ENCODE peak calls at places on chromosomes 12 and 14, in seven cellular contexts. One of them, this sample, is unnamed.

GRCh38 chr14:31206536-31207286 is 882 bp downstream of the HECTD1 start:
- DNase-seq in psoas muscle: no peak
- DNase-seq in SK-N-SH: peak; percentile 66
- DNase-seq in GM23338: peak; percentile 59
- DNase-seq in stomach: peak; percentile 50
- DNase-seq in IMR-90: no peak
- DNase-seq in fibroblast of lung: peak; percentile 39
- DNase-seq in this sample: no peak

GRCh38 chr14:36625014-36625413 is 36.6 kb upstream of the PAX9 start:
- DNase-seq in stomach: no peak
- DNase-seq in IMR-90: no peak
- DNase-seq in psoas muscle: no peak
- DNase-seq in fibroblast of lung: no peak
- DNase-seq in SK-N-SH: no peak
- DNase-seq in GM23338: no peak
- DNase-seq in this sample: no peak

GRCh38 chr12:15581006-15581405 is 208.2 kb downstream of the EPS8 start:
- DNase-seq in SK-N-SH: no peak
- DNase-seq in psoas muscle: no peak
- DNase-seq in fibroblast of lung: no peak
- DNase-seq in stomach: no peak
- DNase-seq in GM23338: peak; percentile 48
- DNase-seq in IMR-90: peak; percentile 53
- DNase-seq in this sample: no peak

GRCh38 chr14:24332094-24332983 is 2.5 kb downstream of the ADCY4 start:
- DNase-seq in GM23338: peak; percentile 91
- DNase-seq in SK-N-SH: peak; percentile 94
- DNase-seq in psoas muscle: peak; percentile 75
- DNase-seq in stomach: peak; percentile 82
- DNase-seq in IMR-90: peak; percentile 52
- DNase-seq in fibroblast of lung: peak; percentile 41
- DNase-seq in this sample: peak; percentile 65

GRCh38 chr12:10959777-10960176 is 20.7 kb upstream of the TAS2R14 start:
- DNase-seq in stomach: no peak
- DNase-seq in psoas muscle: no peak
- DNase-seq in IMR-90: no peak
- DNase-seq in fibroblast of lung: no peak
- DNase-seq in GM23338: no peak
- DNase-seq in SK-N-SH: no peak
- DNase-seq in this sample: no peak

GRCh38 chr12:6563448-6564050 is 4.5 kb downstream of the NOP2 start:
- DNase-seq in stomach: peak; percentile 65
- DNase-seq in GM23338: peak; percentile 87
- DNase-seq in fibroblast of lung: no peak
- DNase-seq in IMR-90: peak; percentile 40
- DNase-seq in SK-N-SH: peak; percentile 73
- DNase-seq in psoas muscle: peak; percentile 74
- DNase-seq in this sample: peak; percentile 34

GRCh38 chr12:121069206-121069605 is 30.2 kb upstream of the OASL start:
- DNase-seq in fibroblast of lung: no peak
- DNase-seq in IMR-90: no peak
- DNase-seq in psoas muscle: no peak
- DNase-seq in GM23338: no peak
- DNase-seq in stomach: no peak
- DNase-seq in SK-N-SH: no peak
- DNase-seq in this sample: no peak

GRCh38 chr12:121805171-121805687 is 1.4 kb downstream of the SETD1B start:
- DNase-seq in IMR-90: no peak
- DNase-seq in GM23338: no peak
- DNase-seq in stomach: no peak
- DNase-seq in psoas muscle: peak; percentile 55
- DNase-seq in SK-N-SH: peak; percentile 48
- DNase-seq in fibroblast of lung: no peak
- DNase-seq in this sample: no peak

GRCh38 chr12:78121969-78122610 is 291.4 kb downstream of the NAV3 start:
- DNase-seq in psoas muscle: no peak
- DNase-seq in SK-N-SH: no peak
- DNase-seq in fibroblast of lung: peak; percentile 53
- DNase-seq in stomach: no peak
- DNase-seq in GM23338: no peak
- DNase-seq in IMR-90: peak; percentile 28
- DNase-seq in this sample: no peak

GRCh38 chr14:77004711-77005460 is 23.6 kb downstream of the IRF2BPL start:
- DNase-seq in GM23338: no peak
- DNase-seq in stomach: no peak
- DNase-seq in psoas muscle: no peak
- DNase-seq in SK-N-SH: no peak
- DNase-seq in fibroblast of lung: no peak
- DNase-seq in IMR-90: no peak
- DNase-seq in this sample: peak; percentile 64

GRCh38 chr12:50825372-50825838 is 17.3 kb upstream of the TMPRSS12 start:
- DNase-seq in fibroblast of lung: peak; percentile 68
- DNase-seq in SK-N-SH: peak; percentile 36
- DNase-seq in GM23338: peak; percentile 63
- DNase-seq in IMR-90: peak; percentile 83
- DNase-seq in stomach: no peak
- DNase-seq in psoas muscle: no peak
- DNase-seq in this sample: peak; percentile 75

GRCh38 chr14:21852061-21852664 is 178.5 kb upstream of the OR4E1 start:
- DNase-seq in fibroblast of lung: no peak
- DNase-seq in SK-N-SH: peak; percentile 2
- DNase-seq in GM23338: peak; percentile 82
- DNase-seq in psoas muscle: peak; percentile 52
- DNase-seq in IMR-90: peak; percentile 20
- DNase-seq in stomach: peak; percentile 57
- DNase-seq in this sample: peak; percentile 39

GRCh38 chr12:85466906-85467305 is 186.9 kb downstream of the ALX1 start:
- DNase-seq in GM23338: no peak
- DNase-seq in fibroblast of lung: peak; percentile 47
- DNase-seq in SK-N-SH: no peak
- DNase-seq in IMR-90: peak; percentile 3
- DNase-seq in psoas muscle: no peak
- DNase-seq in stomach: no peak
- DNase-seq in this sample: peak; percentile 68

GRCh38 chr12:85462888-85463287 is 182.9 kb downstream of the ALX1 start:
- DNase-seq in fibroblast of lung: no peak
- DNase-seq in psoas muscle: no peak
- DNase-seq in stomach: no peak
- DNase-seq in SK-N-SH: no peak
- DNase-seq in IMR-90: no peak
- DNase-seq in GM23338: no peak
- DNase-seq in this sample: no peak

DNA sequence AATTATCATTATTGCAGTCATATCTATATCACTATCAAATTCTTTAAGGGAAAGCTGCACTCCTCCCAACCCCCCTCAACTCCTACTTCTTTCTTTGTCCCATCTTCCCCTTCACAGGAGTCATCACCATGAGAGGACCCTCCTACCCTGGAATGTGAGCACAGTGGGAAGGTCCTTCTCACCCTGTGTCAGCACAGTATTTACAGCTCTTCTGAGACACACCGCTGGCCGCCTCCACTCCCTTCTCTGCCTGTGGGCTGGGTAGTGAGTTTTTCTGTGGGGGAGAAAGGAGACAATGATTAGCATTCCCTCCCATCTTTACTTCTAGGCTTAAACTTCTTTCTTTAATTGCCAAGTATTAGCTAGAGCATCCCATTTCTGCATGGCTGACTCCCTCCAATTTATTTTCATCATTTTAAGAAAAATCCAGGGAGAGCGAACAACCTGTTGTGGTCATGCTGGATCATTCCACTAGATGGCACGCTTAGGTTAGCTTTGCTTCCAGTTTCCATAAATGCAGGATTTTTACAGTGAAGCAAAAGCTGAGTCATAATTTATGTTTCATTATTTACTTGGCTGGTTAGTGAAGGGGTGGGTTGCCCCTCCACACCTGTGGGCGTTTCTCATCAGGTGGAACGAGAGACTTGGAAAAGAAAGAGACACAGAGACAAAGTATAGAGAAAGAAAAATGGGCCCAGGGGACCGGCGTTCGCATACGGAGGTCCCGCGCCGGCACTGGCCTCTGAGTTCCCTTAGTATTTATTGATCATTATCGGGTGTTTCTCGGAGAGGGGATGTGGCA is 188.5 kb downstream of the ALX1 start:
- DNase-seq in psoas muscle: no peak
- DNase-seq in IMR-90: peak; percentile 68
- DNase-seq in stomach: peak; percentile 27
- DNase-seq in fibroblast of lung: peak; percentile 59
- DNase-seq in SK-N-SH: peak; percentile 47
- DNase-seq in GM23338: peak; percentile 77
- DNase-seq in this sample: peak; percentile 85
- TF ChIP-seq CTCF in psoas muscle: peak; percentile 59
- TF ChIP-seq CTCF in IMR-90: peak; percentile 94
- TF ChIP-seq CTCF in stomach: peak; percentile 68
- TF ChIP-seq CTCF in fibroblast of lung: peak; percentile 89
- TF ChIP-seq CTCF in SK-N-SH: peak; percentile 91
- TF ChIP-seq CTCF in GM23338: peak; percentile 100
- TF ChIP-seq CTCF in this sample: peak; percentile 67

GRCh38 chr12:109580272-109580671 is 6.7 kb downstream of the MVK start:
- DNase-seq in SK-N-SH: no peak
- DNase-seq in IMR-90: no peak
- DNase-seq in stomach: no peak
- DNase-seq in psoas muscle: peak; percentile 14
- DNase-seq in fibroblast of lung: no peak
- DNase-seq in GM23338: no peak
- DNase-seq in this sample: no peak

GRCh38 chr12:109580684-109581333 is 7.2 kb downstream of the MVK start:
- DNase-seq in fibroblast of lung: no peak
- DNase-seq in stomach: no peak
- DNase-seq in psoas muscle: no peak
- DNase-seq in SK-N-SH: no peak
- DNase-seq in GM23338: no peak
- DNase-seq in IMR-90: no peak
- DNase-seq in this sample: peak; percentile 18

GRCh38 chr12:109577311-109577710 is 3.7 kb downstream of the MVK start:
- DNase-seq in fibroblast of lung: no peak
- DNase-seq in stomach: no peak
- DNase-seq in psoas muscle: no peak
- DNase-seq in SK-N-SH: no peak
- DNase-seq in IMR-90: no peak
- DNase-seq in GM23338: no peak
- DNase-seq in this sample: no peak

GRCh38 chr12:109579639-109580038 is 6.0 kb downstream of the MVK start:
- DNase-seq in IMR-90: no peak
- DNase-seq in GM23338: no peak
- DNase-seq in SK-N-SH: no peak
- DNase-seq in fibroblast of lung: no peak
- DNase-seq in stomach: no peak
- DNase-seq in psoas muscle: no peak
- DNase-seq in this sample: no peak

GRCh38 chr12:109578330-109578927 is 4.8 kb downstream of the MVK start:
- DNase-seq in GM23338: no peak
- DNase-seq in psoas muscle: no peak
- DNase-seq in fibroblast of lung: no peak
- DNase-seq in IMR-90: no peak
- DNase-seq in SK-N-SH: no peak
- DNase-seq in stomach: no peak
- DNase-seq in this sample: no peak
- H3K36me3 ChIP-seq in GM23338: peaks cover 21% of the 10 kb centered on the region
- H3K36me3 ChIP-seq in psoas muscle: peaks cover 76% of the 10 kb centered on the region
- H3K36me3 ChIP-seq in fibroblast of lung: peaks cover 15% of the 10 kb centered on the region
- H3K36me3 ChIP-seq in IMR-90: peaks cover 11% of the 10 kb centered on the region
- H3K36me3 ChIP-seq in SK-N-SH: peaks cover 10% of the 10 kb centered on the region
- H3K36me3 ChIP-seq in stomach: peaks cover 76% of the 10 kb centered on the region
- H3K36me3 ChIP-seq in this sample: peaks cover 11% of the 10 kb centered on the region

GRCh38 chr12:108573310-108573709 is 10.9 kb downstream of the ISCU start:
- DNase-seq in psoas muscle: no peak
- DNase-seq in fibroblast of lung: no peak
- DNase-seq in GM23338: no peak
- DNase-seq in stomach: no peak
- DNase-seq in IMR-90: no peak
- DNase-seq in SK-N-SH: no peak
- DNase-seq in this sample: peak; percentile 21

GRCh38 chr12:108568653-108569154 is 6.3 kb downstream of the ISCU start:
- DNase-seq in fibroblast of lung: no peak
- DNase-seq in stomach: no peak
- DNase-seq in SK-N-SH: no peak
- DNase-seq in IMR-90: no peak
- DNase-seq in psoas muscle: no peak
- DNase-seq in GM23338: no peak
- DNase-seq in this sample: no peak

GRCh38 chr12:108572166-108572790 is 9.9 kb downstream of the ISCU start:
- DNase-seq in GM23338: no peak
- DNase-seq in fibroblast of lung: peak; percentile 51
- DNase-seq in stomach: no peak
- DNase-seq in IMR-90: no peak
- DNase-seq in psoas muscle: no peak
- DNase-seq in SK-N-SH: no peak
- DNase-seq in this sample: no peak

GRCh38 chr12:108570743-108571603 is 8.6 kb downstream of the ISCU start:
- DNase-seq in GM23338: peak; percentile 57
- DNase-seq in fibroblast of lung: no peak
- DNase-seq in psoas muscle: no peak
- DNase-seq in SK-N-SH: no peak
- DNase-seq in stomach: no peak
- DNase-seq in IMR-90: peak; percentile 67
- DNase-seq in this sample: peak; percentile 26

GRCh38 chr12:108571604-108572165 is 9.3 kb downstream of the ISCU start:
- DNase-seq in GM23338: no peak
- DNase-seq in stomach: no peak
- DNase-seq in SK-N-SH: no peak
- DNase-seq in psoas muscle: no peak
- DNase-seq in IMR-90: no peak
- DNase-seq in fibroblast of lung: no peak
- DNase-seq in this sample: no peak
- H3K4me3 ChIP-seq in GM23338: no peak overlapping the region
- H3K4me3 ChIP-seq in stomach: no peak overlapping the region
- H3K4me3 ChIP-seq in SK-N-SH: no peak overlapping the region
- H3K4me3 ChIP-seq in psoas muscle: no peak overlapping the region
- H3K4me3 ChIP-seq in IMR-90: no peak overlapping the region
- H3K4me3 ChIP-seq in fibroblast of lung: no peak overlapping the region
- H3K4me3 ChIP-seq in this sample: no peak overlapping the region

DNA sequence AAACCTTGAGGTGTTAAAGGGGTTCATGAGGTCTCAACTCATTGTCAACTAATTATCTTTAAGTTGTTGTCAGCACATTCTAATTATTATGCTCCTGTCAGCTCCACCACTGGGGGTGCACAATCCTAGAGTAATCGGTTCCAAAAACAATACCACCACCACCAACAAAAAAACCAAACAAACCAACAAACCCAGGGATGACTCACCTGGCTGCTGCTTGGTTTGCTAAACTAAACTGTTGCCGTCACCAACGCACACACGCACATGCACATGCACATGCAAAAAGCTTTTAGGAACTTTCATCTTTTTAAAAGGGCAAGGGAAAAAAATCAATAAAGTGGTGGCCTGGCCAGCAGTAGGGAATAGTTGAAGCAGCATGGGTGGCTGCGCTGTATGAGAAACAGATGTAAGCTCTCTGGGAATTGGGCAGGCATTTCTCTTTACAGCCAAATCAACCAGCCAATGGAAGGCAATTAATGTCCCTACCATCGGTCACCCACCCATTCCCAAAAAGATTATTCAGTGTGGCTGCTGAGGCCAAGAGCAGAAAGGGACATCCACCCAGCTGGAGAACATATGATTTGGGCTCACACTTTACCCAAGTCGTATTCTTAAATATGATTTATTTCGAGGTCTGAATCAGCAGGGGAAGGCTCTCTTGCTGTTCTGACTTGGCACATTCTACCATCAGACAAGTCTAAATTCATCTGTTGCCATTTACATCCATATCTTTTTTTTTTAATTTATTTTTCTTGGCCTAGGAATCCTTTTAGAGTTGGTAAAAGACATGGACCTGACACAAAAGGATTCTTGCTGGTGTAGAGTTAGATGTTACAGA is 20.0 kb downstream of the TMEM30B start:
- DNase-seq in fibroblast of lung: peak; percentile 82
- DNase-seq in IMR-90: peak; percentile 90
- DNase-seq in psoas muscle: no peak
- DNase-seq in SK-N-SH: no peak
- DNase-seq in stomach: no peak
- DNase-seq in GM23338: no peak
- DNase-seq in this sample: peak; percentile 73
- TF ChIP-seq CTCF in fibroblast of lung: peak; percentile 12
- TF ChIP-seq CTCF in IMR-90: peak; percentile 24
- TF ChIP-seq CTCF in psoas muscle: no peak
- TF ChIP-seq CTCF in SK-N-SH: peak; percentile 50
- TF ChIP-seq CTCF in stomach: no peak
- TF ChIP-seq CTCF in GM23338: no peak
- TF ChIP-seq CTCF in this sample: peak; percentile 19